ENCODE peak calls at places on chromosomes 4 and X, in five cellular contexts. O is CD4-positive, alpha-beta memory T cell; B is fibroblast of lung; I is heart left ventricle; F is skeletal muscle cell. C is an unnamed sample.

GRCh38 chr4:183563874-183564273 is 59.0 kb downstream of the ING2 start:
- DNase-seq in F (no peak), I (no peak), B (peak), O (no peak), C (no peak)

GRCh38 chr4:142663828-142664227 is 182.3 kb downstream of the INPP4B start:
- DNase-seq in I (no peak), O (no peak), B (peak), F (no peak), C (no peak)

GRCh38 chrX:84064164-84064563 is 123.8 kb downstream of the RPS6KA6 start:
- DNase-seq in B (peak), O (no peak), F (peak), I (no peak), C (no peak)

GRCh38 chr4:128379860-128380259 is 92.2 kb upstream of the PGRMC2 start:
- DNase-seq in I (peak), F (no peak), B (no peak), O (no peak), C (no peak)

GRCh38 chr4:154292589-154292988 is 199.0 kb downstream of the DCHS2 start:
- DNase-seq in O (no peak), I (no peak), B (no peak), F (no peak), C (no peak)

GRCh38 chr4:21763865-21764264 is 184.7 kb downstream of the KCNIP4 start:
- DNase-seq in O (no peak), B (no peak), I (no peak), F (no peak), C (no peak)

GRCh38 chrX:3403748-3404147 is 57.3 kb upstream of the MXRA5 start:
- DNase-seq in B (peak), I (no peak), F (no peak), O (no peak), C (no peak)

GRCh38 chr4:150342945-150343344 is 239.0 kb upstream of the MAB21L2 start:
- DNase-seq in B (no peak), O (no peak), I (peak), F (no peak), C (no peak)

GRCh38 chr4:107392951-107393350 is 327.1 kb downstream of the PAPSS1 start:
- DNase-seq in B (no peak), F (peak), O (no peak), I (no peak), C (no peak)

GRCh38 chr4:94507708-94508107 is 56.0 kb downstream of the PDLIM5 start:
- DNase-seq in B (peak), I (peak), O (no peak), F (peak), C (no peak)
- H3K4me3 ChIP-seq in B (no peak), I (no peak), O (no peak), F (no peak), C (no peak)

DNA sequence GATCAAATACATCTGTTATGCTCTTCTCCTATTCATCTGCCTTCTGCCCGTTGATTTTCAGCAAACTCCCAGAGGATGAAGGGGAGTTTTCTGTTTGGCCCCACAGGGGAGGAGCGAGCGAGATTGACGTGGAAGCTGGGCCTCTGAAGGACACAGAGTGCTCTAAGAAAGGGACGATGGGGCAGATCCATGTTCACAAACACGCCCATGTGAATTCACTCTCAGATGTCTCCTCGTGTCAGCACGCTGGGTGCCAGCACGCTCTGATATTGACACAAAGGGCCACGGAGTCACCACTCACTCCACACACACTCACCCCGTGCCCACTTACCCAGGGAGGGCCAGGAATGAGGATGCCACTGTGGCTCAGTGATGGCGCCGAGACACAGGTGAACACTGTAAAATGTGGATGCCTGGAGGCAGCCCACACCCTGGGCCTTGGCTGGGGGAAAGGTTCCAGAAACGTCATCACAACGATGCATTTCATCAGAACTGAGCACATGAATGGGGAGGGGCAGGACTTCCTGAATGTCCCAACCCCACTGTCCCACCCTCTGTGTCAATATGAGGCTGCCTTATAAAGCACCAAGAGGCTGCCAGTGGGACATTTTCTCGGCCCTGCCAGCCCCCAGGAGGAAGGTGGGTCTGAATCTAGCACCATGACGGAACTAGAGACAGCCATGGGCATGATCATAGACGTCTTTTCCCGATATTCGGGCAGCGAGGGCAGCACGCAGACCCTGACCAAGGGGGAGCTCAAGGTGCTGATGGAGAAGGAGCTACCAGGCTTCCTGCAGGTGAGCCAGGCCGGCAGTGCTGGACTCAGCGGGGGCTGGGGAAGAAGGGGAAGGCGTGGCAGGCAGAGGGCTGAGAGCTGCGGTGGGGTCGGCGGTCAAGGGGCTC is at the start of gene S100P:
- DNase-seq in O (no peak), B (no peak), F (no peak), I (no peak), C (no peak)
- H3K4me3 ChIP-seq in O (no peak), B (no peak), F (no peak), I (no peak), C (no peak)

GRCh38 chr4:176187610-176188009 is 7.8 kb downstream of the SPATA4 start:
- DNase-seq in B (peak), I (no peak), O (no peak), F (no peak), C (no peak)
- H3K4me3 ChIP-seq in B (no peak), I (no peak), O (no peak), F (no peak), C (no peak)

GRCh38 chrX:12898073-12898472 is 8.3 kb upstream of the TLR8 start:
- DNase-seq in B (no peak), O (no peak), I (no peak), F (no peak), C (no peak)

GRCh38 chrX:12895856-12896255 is 10.6 kb upstream of the TLR8 start:
- DNase-seq in O (no peak), F (no peak), B (peak), I (no peak), C (no peak)

GRCh38 chrX:12899506-12899905 is 6.9 kb upstream of the TLR8 start:
- DNase-seq in F (no peak), O (no peak), I (no peak), B (no peak), C (no peak)

GRCh38 chrX:12894074-12894691 is 12.2 kb upstream of the TLR8 start:
- DNase-seq in F (no peak), B (no peak), I (no peak), O (peak), C (peak)

GRCh38 chrX:12896935-12897334 is 9.5 kb upstream of the TLR8 start:
- DNase-seq in O (no peak), I (no peak), B (no peak), F (no peak), C (no peak)
- H3K4me3 ChIP-seq in O (no peak), I (no peak), B (no peak), F (no peak), C (no peak)

C was measured in Jurkat, Clone E6-1.